ENCODE peak calls at places on chromosomes 3 and 15, in eight cellular contexts. Y, Z, S, J, K, G, L and E are unnamed samples. For H3K9me3, the result is how much of the 10 kb centered on the place peaks cover.

GRCh38 chr3:12947504-12948369 is 106.4 kb upstream of the RPL32 start:
- DNase-seq in Y (no peak), Z (peak), S (peak), J (peak), K (no peak), G (peak), L (peak), E (peak)

GRCh38 chr15:90425726-90426346 is 37.8 kb downstream of the IQGAP1 start:
- DNase-seq in Y (no peak), Z (no peak), S (no peak), J (no peak), K (no peak), G (no peak), L (no peak), E (no peak)

GRCh38 chr15:68619303-68619698 is 40.5 kb downstream of the CORO2B start:
- DNase-seq in Y (no peak), Z (no peak), S (no peak), J (no peak), K (no peak), G (no peak), L (no peak), E (no peak)

GRCh38 chr3:60703956-60704736 is 547.1 kb downstream of the FHIT start:
- DNase-seq in Y (no peak), Z (no peak), S (no peak), J (peak), K (no peak), G (no peak), L (peak), E (no peak)

GRCh38 chr15:73555080-73555479 is 78.1 kb downstream of the NPTN start:
- DNase-seq in Y (no peak), Z (no peak), S (no peak), J (no peak), K (no peak), G (no peak), L (no peak), E (no peak)

GRCh38 chr3:142523921-142524566 is 54.5 kb downstream of the ATR start:
- DNase-seq in Y (no peak), Z (no peak), S (no peak), J (no peak), K (no peak), G (no peak), L (no peak), E (no peak)

GRCh38 chr3:174821477-174821876 is 37.7 kb upstream of the NAALADL2 start:
- DNase-seq in Y (no peak), Z (no peak), S (no peak), J (no peak), K (no peak), G (peak), L (peak), E (no peak)

GRCh38 chr15:40310001-40310959 is 2.5 kb upstream of the PLCB2 start:
- DNase-seq in Y (peak), Z (peak), S (peak), J (peak), K (peak), G (peak), L (peak), E (peak)

GRCh38 chr15:34336947-34337556 is 529 bp downstream of the SLC12A6 start:
- DNase-seq in Y (peak), Z (no peak), S (no peak), J (no peak), K (no peak), G (no peak), L (no peak), E (no peak)

GRCh38 chr3:64518950-64519349 is 168.8 kb downstream of the ADAMTS9 start:
- DNase-seq in Y (no peak), Z (no peak), S (no peak), J (no peak), K (no peak), G (no peak), L (no peak), E (no peak)

GRCh38 chr3:178385280-178385952 is 150.8 kb upstream of the KCNMB2 start:
- DNase-seq in Y (peak), Z (no peak), S (peak), J (peak), K (no peak), G (peak), L (peak), E (no peak)

GRCh38 chr3:72418149-72418686 is 430.0 kb downstream of the SHQ1 start:
- DNase-seq in Y (no peak), Z (no peak), S (no peak), J (peak), K (no peak), G (no peak), L (peak), E (no peak)

GRCh38 chr15:68599560-68600071 is 20.8 kb downstream of the CORO2B start:
- DNase-seq in Y (peak), Z (no peak), S (no peak), J (no peak), K (no peak), G (peak), L (peak), E (peak)

GRCh38 chr3:67648229-67648628 is 6.2 kb downstream of the SUCLG2 start:
- DNase-seq in Y (no peak), Z (no peak), S (peak), J (no peak), K (no peak), G (peak), L (peak), E (no peak)

GRCh38 chr3:50242371-50242770 is 6.4 kb downstream of the GNAI2 start:
- DNase-seq in Y (no peak), Z (no peak), S (no peak), J (no peak), K (no peak), G (no peak), L (no peak), E (no peak)
- H3K4me3 ChIP-seq in Y (no peak), Z (peak), S (no peak), J (no peak), K (no peak), G (no peak), L (no peak), E (no peak)

GRCh38 chr3:6921041-6921440 is 60.1 kb downstream of the GRM7 start:
- DNase-seq in Y (no peak), Z (peak), S (no peak), J (no peak), K (no peak), G (no peak), L (no peak), E (no peak)

GRCh38 chr3:6915898-6916297 is 55.0 kb downstream of the GRM7 start:
- DNase-seq in Y (no peak), Z (no peak), S (no peak), J (no peak), K (no peak), G (no peak), L (no peak), E (no peak)

DNA sequence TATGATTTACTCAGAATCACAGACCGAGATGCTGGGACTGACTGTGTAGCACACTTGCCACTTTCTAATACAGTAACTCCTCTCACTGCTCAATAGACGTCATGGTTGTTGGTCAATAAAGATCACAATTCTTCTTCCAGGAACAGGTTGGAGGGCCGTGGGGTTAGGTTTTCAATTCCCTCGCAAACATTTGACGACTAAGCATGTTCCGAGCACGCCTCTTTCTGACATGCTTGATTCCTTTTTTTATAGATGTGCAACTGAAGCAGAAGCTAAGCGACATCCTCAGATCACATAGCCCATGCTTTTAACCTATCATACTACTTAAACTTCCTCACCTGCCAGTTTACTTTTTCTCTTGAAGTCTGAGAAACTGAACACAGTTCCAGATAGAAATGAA is 61.0 kb downstream of the GRM7 start:
- DNase-seq in Y (no peak), Z (no peak), S (no peak), J (no peak), K (no peak), G (no peak), L (no peak), E (no peak)
- H3K9me3 ChIP-seq in Y (under half), Z (under half), S (under half), J (under half), K (under half), G (under half), L (under half), E (under half)

GRCh38 chr15:31480356-31481058 is 153.9 kb downstream of the KLF13 start:
- DNase-seq in Y (no peak), Z (peak), S (no peak), J (no peak), K (no peak), G (no peak), L (no peak), E (no peak)

GRCh38 chr15:31483053-31483923 is 156.7 kb downstream of the KLF13 start:
- DNase-seq in Y (no peak), Z (peak), S (peak), J (no peak), K (no peak), G (no peak), L (no peak), E (no peak)

GRCh38 chr15:31481157-31481556 is 154.5 kb downstream of the KLF13 start:
- DNase-seq in Y (no peak), Z (peak), S (no peak), J (no peak), K (no peak), G (no peak), L (no peak), E (no peak)

GRCh38 chr15:31483924-31484368 is 157.3 kb downstream of the KLF13 start:
- DNase-seq in Y (no peak), Z (peak), S (no peak), J (no peak), K (no peak), G (no peak), L (no peak), E (no peak)

GRCh38 chr15:31482122-31482922 is 155.7 kb downstream of the KLF13 start:
- DNase-seq in Y (no peak), Z (peak), S (peak), J (no peak), K (no peak), G (no peak), L (no peak), E (no peak)
- H3K4me3 ChIP-seq in Y (no peak), Z (peak), S (peak), J (no peak), K (no peak), G (no peak), L (no peak), E (no peak)

GRCh38 chr3:126098391-126098858 is 14.5 kb upstream of the SLC41A3 start:
- DNase-seq in Y (no peak), Z (no peak), S (no peak), J (no peak), K (no peak), G (no peak), L (no peak), E (peak)
- H3K9me3 ChIP-seq in Y (under half), Z (under half), S (under half), J (under half), K (under half), G (under half), L (under half), E (under half)